ENCODE peak calls at places on chromosomes 2 and 18, in six cellular contexts. R is ovary, N is KBM-7, H is NCI-H1436, F is fibroblast of pulmonary artery, Y is cortex of kidney. D is an unnamed sample.

GRCh38 chr2:12430036-12430795 is 286.5 kb upstream of the TRIB2 start:
- DNase-seq in R (no peak), F (peak; percentile 38), N (no peak), Y (no peak), H (no peak), D (peak; percentile 51)

GRCh38 chr18:5868218-5868904 is 27.0 kb downstream of the TMEM200C start:
- DNase-seq in N (peak; percentile 80), R (peak; percentile 63), F (peak; percentile 92), H (peak; percentile 21), Y (no peak), D (peak; percentile 70)

GRCh38 chr2:98448441-98449145 is 3.9 kb downstream of the INPP4A start:
- DNase-seq in F (no peak), H (no peak), Y (no peak), N (peak; percentile 27), R (no peak), D (no peak)

GRCh38 chr18:35110554-35111058 is 69.4 kb downstream of the MAPRE2 start:
- DNase-seq in R (no peak), F (peak; percentile 62), H (no peak), N (no peak), Y (no peak), D (no peak)

GRCh38 chr2:221972813-221973478 is 325.9 kb downstream of the PAX3 start:
- DNase-seq in H (no peak), N (no peak), R (no peak), Y (no peak), F (no peak), D (no peak)

GRCh38 chr2:22221006-22221405 is 1097.2 kb downstream of the TDRD15 start:
- DNase-seq in Y (no peak), H (no peak), R (no peak), F (no peak), N (no peak), D (no peak)

GRCh38 chr2:178796079-178796677 is 11.0 kb downstream of the TTN start:
- DNase-seq in Y (no peak), H (peak; percentile 31), N (peak; percentile 25), F (peak; percentile 81), R (no peak), D (peak; percentile 11)

GRCh38 chr2:43634604-43635306 is 2.3 kb upstream of the PLEKHH2 start:
- DNase-seq in F (peak; percentile 80), N (no peak), Y (no peak), R (no peak), H (peak; percentile 54), D (peak; percentile 34)

GRCh38 chr2:7899923-7900322 is 781.9 kb upstream of the ID2 start:
- DNase-seq in F (no peak), Y (no peak), H (no peak), R (no peak), N (peak; percentile 74), D (no peak)

GRCh38 chr2:160609346-160609745 is 115.7 kb upstream of the RBMS1 start:
- DNase-seq in Y (no peak), F (no peak), R (no peak), N (no peak), H (no peak), D (no peak)

GRCh38 chr2:134988994-134989605 is 58.1 kb downstream of the MAP3K19 start:
- DNase-seq in H (peak; percentile 20), F (peak; percentile 61), Y (no peak), R (no peak), N (peak; percentile 43), D (no peak)

GRCh38 chr18:8946046-8946838 is 156.3 kb upstream of the NDUFV2 start:
- DNase-seq in Y (no peak), N (no peak), H (no peak), R (no peak), F (peak; percentile 96), D (peak; percentile 54)

GRCh38 chr2:75787532-75788132 is 76.9 kb upstream of the GCFC2 start:
- DNase-seq in R (no peak), N (peak; percentile 44), Y (no peak), H (peak; percentile 5), F (peak; percentile 64), D (peak; percentile 27)

GRCh38 chr2:32773409-32773808 is 145.6 kb downstream of the TTC27 start:
- DNase-seq in R (no peak), F (no peak), H (no peak), N (no peak), Y (no peak), D (no peak)

GRCh38 chr2:84971799-84972790 is 1.1 kb downstream of the KCMF1 start:
- DNase-seq in N (peak; percentile 58), H (no peak), R (peak; percentile 69), F (peak; percentile 37), Y (no peak), D (peak; percentile 49)

D was measured in Daoy.